ENCODE peak calls at places on chromosomes 3 and 15, in ten cellular contexts. One of them, this sample, is unnamed.

GRCh38 chr15:66846811-66847210 is 144.8 kb downstream of the SMAD6 start:
- DNase-seq in endodermal cell: peak
- DNase-seq in left ventricle myocardium inferior: no peak
- DNase-seq in fibroblast of mammary gland: no peak
- DNase-seq in left lung: no peak
- DNase-seq in AG09309: no peak
- DNase-seq in kidney epithelial cell: no peak
- DNase-seq in mammary epithelial cell: no peak
- DNase-seq in uterus: no peak
- DNase-seq in lower lobe of right lung: peak
- DNase-seq in this sample: no peak

GRCh38 chr3:123750659-123751420 is 133.3 kb downstream of the MYLK start:
- DNase-seq in fibroblast of mammary gland: peak
- DNase-seq in left ventricle myocardium inferior: no peak
- DNase-seq in lower lobe of right lung: no peak
- DNase-seq in mammary epithelial cell: peak
- DNase-seq in kidney epithelial cell: peak
- DNase-seq in AG09309: peak
- DNase-seq in endodermal cell: peak
- DNase-seq in uterus: no peak
- DNase-seq in left lung: no peak
- DNase-seq in this sample: peak

GRCh38 chr3:151943539-151943938 is 70.1 kb downstream of the SUCNR1 start:
- DNase-seq in uterus: no peak
- DNase-seq in lower lobe of right lung: no peak
- DNase-seq in AG09309: no peak
- DNase-seq in left ventricle myocardium inferior: no peak
- DNase-seq in endodermal cell: no peak
- DNase-seq in kidney epithelial cell: no peak
- DNase-seq in mammary epithelial cell: no peak
- DNase-seq in fibroblast of mammary gland: no peak
- DNase-seq in left lung: no peak
- DNase-seq in this sample: no peak

GRCh38 chr3:23396746-23397145 is 193.6 kb downstream of the UBE2E2 start:
- DNase-seq in endodermal cell: no peak
- DNase-seq in left ventricle myocardium inferior: no peak
- DNase-seq in left lung: no peak
- DNase-seq in fibroblast of mammary gland: no peak
- DNase-seq in mammary epithelial cell: peak
- DNase-seq in uterus: no peak
- DNase-seq in lower lobe of right lung: no peak
- DNase-seq in AG09309: no peak
- DNase-seq in kidney epithelial cell: no peak
- DNase-seq in this sample: no peak

GRCh38 chr3:152557302-152557999 is 277.5 kb upstream of the P2RY1 start:
- DNase-seq in lower lobe of right lung: no peak
- DNase-seq in mammary epithelial cell: no peak
- DNase-seq in AG09309: no peak
- DNase-seq in endodermal cell: no peak
- DNase-seq in fibroblast of mammary gland: no peak
- DNase-seq in left ventricle myocardium inferior: no peak
- DNase-seq in left lung: no peak
- DNase-seq in uterus: no peak
- DNase-seq in kidney epithelial cell: no peak
- DNase-seq in this sample: peak

GRCh38 chr3:125398952-125399351 is 23.8 kb upstream of the ZNF148 start:
- DNase-seq in uterus: no peak
- DNase-seq in endodermal cell: no peak
- DNase-seq in mammary epithelial cell: peak
- DNase-seq in left ventricle myocardium inferior: no peak
- DNase-seq in lower lobe of right lung: no peak
- DNase-seq in fibroblast of mammary gland: no peak
- DNase-seq in left lung: no peak
- DNase-seq in AG09309: no peak
- DNase-seq in kidney epithelial cell: no peak
- DNase-seq in this sample: no peak

GRCh38 chr3:150749218-150749617 is 13.8 kb downstream of the SIAH2 start:
- DNase-seq in lower lobe of right lung: no peak
- DNase-seq in AG09309: no peak
- DNase-seq in fibroblast of mammary gland: no peak
- DNase-seq in uterus: no peak
- DNase-seq in mammary epithelial cell: no peak
- DNase-seq in left ventricle myocardium inferior: no peak
- DNase-seq in left lung: no peak
- DNase-seq in endodermal cell: no peak
- DNase-seq in kidney epithelial cell: no peak
- DNase-seq in this sample: no peak

GRCh38 chr3:127888564-127889107 is 26.4 kb upstream of the KBTBD12 start:
- DNase-seq in left lung: no peak
- DNase-seq in uterus: peak
- DNase-seq in mammary epithelial cell: no peak
- DNase-seq in endodermal cell: no peak
- DNase-seq in fibroblast of mammary gland: peak
- DNase-seq in AG09309: no peak
- DNase-seq in left ventricle myocardium inferior: peak
- DNase-seq in lower lobe of right lung: no peak
- DNase-seq in kidney epithelial cell: no peak
- DNase-seq in this sample: peak

GRCh38 chr3:159219231-159219630 is 417.4 kb downstream of the MFSD1 start:
- DNase-seq in lower lobe of right lung: no peak
- DNase-seq in AG09309: no peak
- DNase-seq in left ventricle myocardium inferior: no peak
- DNase-seq in endodermal cell: no peak
- DNase-seq in mammary epithelial cell: no peak
- DNase-seq in kidney epithelial cell: no peak
- DNase-seq in fibroblast of mammary gland: no peak
- DNase-seq in uterus: no peak
- DNase-seq in left lung: no peak
- DNase-seq in this sample: no peak

GRCh38 chr15:100786139-100786531 is 93.5 kb upstream of the ALDH1A3 start:
- DNase-seq in mammary epithelial cell: no peak
- DNase-seq in lower lobe of right lung: no peak
- DNase-seq in kidney epithelial cell: no peak
- DNase-seq in endodermal cell: peak
- DNase-seq in left lung: no peak
- DNase-seq in fibroblast of mammary gland: no peak
- DNase-seq in left ventricle myocardium inferior: no peak
- DNase-seq in uterus: no peak
- DNase-seq in AG09309: no peak
- DNase-seq in this sample: no peak

GRCh38 chr3:184239710-184240109 is 9.1 kb downstream of the ALG3 start:
- DNase-seq in lower lobe of right lung: peak
- DNase-seq in kidney epithelial cell: no peak
- DNase-seq in left ventricle myocardium inferior: no peak
- DNase-seq in fibroblast of mammary gland: no peak
- DNase-seq in mammary epithelial cell: no peak
- DNase-seq in uterus: no peak
- DNase-seq in left lung: no peak
- DNase-seq in AG09309: no peak
- DNase-seq in endodermal cell: no peak
- DNase-seq in this sample: no peak

GRCh38 chr3:135215516-135215915 is 420.5 kb downstream of the EPHB1 start:
- DNase-seq in mammary epithelial cell: no peak
- DNase-seq in lower lobe of right lung: no peak
- DNase-seq in AG09309: no peak
- DNase-seq in left ventricle myocardium inferior: no peak
- DNase-seq in fibroblast of mammary gland: peak
- DNase-seq in uterus: no peak
- DNase-seq in left lung: no peak
- DNase-seq in kidney epithelial cell: no peak
- DNase-seq in endodermal cell: no peak
- DNase-seq in this sample: no peak

GRCh38 chr3:100005670-100006393 is 108.5 kb downstream of the FILIP1L start:
- DNase-seq in fibroblast of mammary gland: no peak
- DNase-seq in uterus: no peak
- DNase-seq in AG09309: no peak
- DNase-seq in endodermal cell: no peak
- DNase-seq in kidney epithelial cell: no peak
- DNase-seq in lower lobe of right lung: no peak
- DNase-seq in left ventricle myocardium inferior: no peak
- DNase-seq in left lung: no peak
- DNase-seq in mammary epithelial cell: peak
- DNase-seq in this sample: no peak

GRCh38 chr3:126121074-126121473 is 37.1 kb upstream of the SLC41A3 start:
- DNase-seq in left ventricle myocardium inferior: no peak
- DNase-seq in kidney epithelial cell: no peak
- DNase-seq in endodermal cell: peak
- DNase-seq in AG09309: no peak
- DNase-seq in left lung: peak
- DNase-seq in fibroblast of mammary gland: no peak
- DNase-seq in lower lobe of right lung: peak
- DNase-seq in mammary epithelial cell: no peak
- DNase-seq in uterus: no peak
- DNase-seq in this sample: no peak

DNA sequence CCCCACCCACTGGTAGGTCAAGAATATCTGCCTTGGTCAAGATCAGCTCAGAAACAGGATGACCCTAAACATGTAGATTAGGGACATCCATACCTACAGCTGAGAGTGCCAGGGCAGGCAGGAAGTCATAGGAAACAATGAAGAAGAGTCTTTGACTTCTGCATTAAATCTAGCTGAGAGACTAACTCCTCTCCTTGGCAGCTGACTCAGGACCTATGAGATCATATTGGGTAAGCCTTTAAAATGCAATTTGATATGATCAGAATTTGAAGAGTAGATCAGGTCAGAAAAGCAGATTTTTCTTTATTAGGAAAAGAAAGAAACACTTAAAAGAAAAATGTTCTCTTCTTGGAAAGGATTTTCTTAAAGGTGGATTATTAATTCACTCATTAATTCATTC is 35.5 kb upstream of the GSK3B start:
- DNase-seq in left ventricle myocardium inferior: no peak
- DNase-seq in lower lobe of right lung: no peak
- DNase-seq in fibroblast of mammary gland: peak
- DNase-seq in endodermal cell: no peak
- DNase-seq in left lung: no peak
- DNase-seq in AG09309: peak
- DNase-seq in uterus: no peak
- DNase-seq in mammary epithelial cell: peak
- DNase-seq in kidney epithelial cell: no peak
- DNase-seq in this sample: no peak
- H3K4me3 ChIP-seq in left ventricle myocardium inferior: no peak
- H3K4me3 ChIP-seq in lower lobe of right lung: no peak
- H3K4me3 ChIP-seq in fibroblast of mammary gland: no peak
- H3K4me3 ChIP-seq in endodermal cell: no peak
- H3K4me3 ChIP-seq in left lung: no peak
- H3K4me3 ChIP-seq in AG09309: no peak
- H3K4me3 ChIP-seq in uterus: no peak
- H3K4me3 ChIP-seq in mammary epithelial cell: no peak
- H3K4me3 ChIP-seq in kidney epithelial cell: no peak
- H3K4me3 ChIP-seq in this sample: no peak

GRCh38 chr15:98914626-98915025 is 93.0 kb downstream of the PGPEP1L start:
- DNase-seq in kidney epithelial cell: no peak
- DNase-seq in fibroblast of mammary gland: peak
- DNase-seq in uterus: no peak
- DNase-seq in mammary epithelial cell: peak
- DNase-seq in AG09309: peak
- DNase-seq in lower lobe of right lung: no peak
- DNase-seq in endodermal cell: no peak
- DNase-seq in left ventricle myocardium inferior: no peak
- DNase-seq in left lung: no peak
- DNase-seq in this sample: peak
- TF ChIP-seq CTCF in kidney epithelial cell: no peak
- TF ChIP-seq CTCF in fibroblast of mammary gland: no peak
- TF ChIP-seq CTCF in uterus: no peak
- TF ChIP-seq CTCF in mammary epithelial cell: peak
- TF ChIP-seq CTCF in AG09309: no peak
- TF ChIP-seq CTCF in lower lobe of right lung: no peak
- TF ChIP-seq CTCF in endodermal cell: no peak
- TF ChIP-seq CTCF in left ventricle myocardium inferior: no peak
- TF ChIP-seq CTCF in left lung: no peak
- TF ChIP-seq CTCF in this sample: no peak

GRCh38 chr15:42163291-42163690 is 6.9 kb upstream of the PLA2G4F start:
- DNase-seq in left ventricle myocardium inferior: no peak
- DNase-seq in mammary epithelial cell: no peak
- DNase-seq in fibroblast of mammary gland: no peak
- DNase-seq in uterus: no peak
- DNase-seq in endodermal cell: no peak
- DNase-seq in kidney epithelial cell: no peak
- DNase-seq in lower lobe of right lung: no peak
- DNase-seq in AG09309: no peak
- DNase-seq in left lung: no peak
- DNase-seq in this sample: no peak
- H3K4me3 ChIP-seq in left ventricle myocardium inferior: no peak
- H3K4me3 ChIP-seq in mammary epithelial cell: no peak
- H3K4me3 ChIP-seq in fibroblast of mammary gland: no peak
- H3K4me3 ChIP-seq in uterus: no peak
- H3K4me3 ChIP-seq in endodermal cell: no peak
- H3K4me3 ChIP-seq in kidney epithelial cell: no peak
- H3K4me3 ChIP-seq in lower lobe of right lung: no peak
- H3K4me3 ChIP-seq in AG09309: no peak
- H3K4me3 ChIP-seq in left lung: no peak
- H3K4me3 ChIP-seq in this sample: no peak

GRCh38 chr15:29420188-29420587 is 150.6 kb upstream of the NSMCE3 start:
- DNase-seq in uterus: no peak
- DNase-seq in mammary epithelial cell: no peak
- DNase-seq in fibroblast of mammary gland: no peak
- DNase-seq in AG09309: no peak
- DNase-seq in endodermal cell: peak
- DNase-seq in kidney epithelial cell: no peak
- DNase-seq in left lung: no peak
- DNase-seq in lower lobe of right lung: no peak
- DNase-seq in left ventricle myocardium inferior: no peak
- DNase-seq in this sample: no peak
- TF ChIP-seq CTCF in uterus: no peak
- TF ChIP-seq CTCF in mammary epithelial cell: no peak
- TF ChIP-seq CTCF in fibroblast of mammary gland: no peak
- TF ChIP-seq CTCF in AG09309: no peak
- TF ChIP-seq CTCF in endodermal cell: no peak
- TF ChIP-seq CTCF in kidney epithelial cell: no peak
- TF ChIP-seq CTCF in left lung: no peak
- TF ChIP-seq CTCF in lower lobe of right lung: no peak
- TF ChIP-seq CTCF in left ventricle myocardium inferior: no peak
- TF ChIP-seq CTCF in this sample: no peak

GRCh38 chr15:84715442-84716035 is 400 bp downstream of the SEC11A start:
- DNase-seq in endodermal cell: peak
- DNase-seq in uterus: no peak
- DNase-seq in AG09309: no peak
- DNase-seq in left lung: peak
- DNase-seq in lower lobe of right lung: no peak
- DNase-seq in fibroblast of mammary gland: peak
- DNase-seq in left ventricle myocardium inferior: no peak
- DNase-seq in mammary epithelial cell: peak
- DNase-seq in kidney epithelial cell: no peak
- DNase-seq in this sample: peak
- H3K4me3 ChIP-seq in endodermal cell: peak
- H3K4me3 ChIP-seq in uterus: peak
- H3K4me3 ChIP-seq in AG09309: peak
- H3K4me3 ChIP-seq in left lung: peak
- H3K4me3 ChIP-seq in lower lobe of right lung: peak
- H3K4me3 ChIP-seq in fibroblast of mammary gland: peak
- H3K4me3 ChIP-seq in left ventricle myocardium inferior: peak
- H3K4me3 ChIP-seq in mammary epithelial cell: peak
- H3K4me3 ChIP-seq in kidney epithelial cell: peak
- H3K4me3 ChIP-seq in this sample: peak

GRCh38 chr3:187139895-187140253 is 578 bp upstream of the RPL39L start:
- DNase-seq in left lung: no peak
- DNase-seq in left ventricle myocardium inferior: no peak
- DNase-seq in uterus: no peak
- DNase-seq in lower lobe of right lung: no peak
- DNase-seq in fibroblast of mammary gland: no peak
- DNase-seq in kidney epithelial cell: no peak
- DNase-seq in mammary epithelial cell: no peak
- DNase-seq in AG09309: no peak
- DNase-seq in endodermal cell: no peak
- DNase-seq in this sample: no peak
- TF ChIP-seq CTCF in left lung: no peak
- TF ChIP-seq CTCF in left ventricle myocardium inferior: no peak
- TF ChIP-seq CTCF in uterus: no peak
- TF ChIP-seq CTCF in lower lobe of right lung: peak
- TF ChIP-seq CTCF in fibroblast of mammary gland: no peak
- TF ChIP-seq CTCF in kidney epithelial cell: no peak
- TF ChIP-seq CTCF in mammary epithelial cell: no peak
- TF ChIP-seq CTCF in AG09309: no peak
- TF ChIP-seq CTCF in endodermal cell: no peak
- TF ChIP-seq CTCF in this sample: no peak

This sample was measured in fibroblast of villous mesenchyme.